ENCODE peak calls at places on chromosomes 6 and 20, in nine cellular contexts. J, V, L, R, K, P, Z, N and O are unnamed samples.

GRCh38 chr6:108168501-108168979 is 2.7 kb downstream of the NR2E1 start:
- DNase-seq in J (no peak), V (no peak), L (no peak), R (no peak), K (peak), P (peak), Z (peak), N (no peak), O (peak)

GRCh38 chr6:156645106-156645505 is 132.1 kb upstream of the ARID1B start:
- DNase-seq in J (no peak), V (no peak), L (no peak), R (no peak), K (no peak), P (no peak), Z (no peak), N (no peak), O (peak)

GRCh38 chr6:53822355-53823115 is 27.7 kb downstream of the LRRC1 start:
- DNase-seq in J (no peak), V (no peak), L (no peak), R (no peak), K (no peak), P (no peak), Z (no peak), N (no peak), O (no peak)

GRCh38 chr20:35006009-35006408 is 50.3 kb downstream of the MYH7B start:
- DNase-seq in J (no peak), V (no peak), L (no peak), R (peak), K (no peak), P (no peak), Z (peak), N (no peak), O (no peak)

GRCh38 chr6:150451767-150452641 is 83.2 kb downstream of the IYD start:
- DNase-seq in J (no peak), V (no peak), L (no peak), R (no peak), K (no peak), P (no peak), Z (no peak), N (no peak), O (no peak)

GRCh38 chr6:14655990-14656640 is 538.5 kb downstream of the CD83 start:
- DNase-seq in J (no peak), V (no peak), L (no peak), R (no peak), K (no peak), P (no peak), Z (no peak), N (no peak), O (no peak)

GRCh38 chr6:57313711-57314471 is 3.5 kb upstream of the PRIM2 start:
- DNase-seq in J (no peak), V (peak), L (peak), R (peak), K (peak), P (no peak), Z (no peak), N (peak), O (peak)

GRCh38 chr6:157789861-157790260 is 33.2 kb upstream of the SNX9 start:
- DNase-seq in J (no peak), V (no peak), L (no peak), R (no peak), K (no peak), P (no peak), Z (no peak), N (no peak), O (no peak)

GRCh38 chr20:62796699-62797491 is 622 bp downstream of the MRGBP start:
- DNase-seq in J (no peak), V (no peak), L (no peak), R (no peak), K (no peak), P (no peak), Z (no peak), N (peak), O (no peak)

GRCh38 chr6:170058878-170059485 is 231.9 kb downstream of the DLL1 start:
- DNase-seq in J (no peak), V (no peak), L (no peak), R (peak), K (no peak), P (no peak), Z (peak), N (no peak), O (no peak)

GRCh38 chr6:28082939-28083338 is 2.6 kb downstream of the ZNF165 start:
- DNase-seq in J (no peak), V (no peak), L (no peak), R (no peak), K (no peak), P (no peak), Z (no peak), N (no peak), O (no peak)

GRCh38 chr6:49618257-49618656 is 18.4 kb downstream of the RHAG start:
- DNase-seq in J (no peak), V (no peak), L (no peak), R (no peak), K (no peak), P (no peak), Z (no peak), N (no peak), O (no peak)

GRCh38 chr20:38726849-38727601 is 2.7 kb downstream of the SLC32A1 start:
- DNase-seq in J (no peak), V (no peak), L (no peak), R (no peak), K (peak), P (peak), Z (no peak), N (no peak), O (no peak)

GRCh38 chr6:142500265-142500786 is 198.5 kb downstream of the ADGRG6 start:
- DNase-seq in J (no peak), V (no peak), L (no peak), R (no peak), K (peak), P (no peak), Z (no peak), N (no peak), O (peak)

GRCh38 chr20:54476336-54476928 is 1.0 kb downstream of the DOK5 start:
- DNase-seq in J (no peak), V (no peak), L (no peak), R (no peak), K (no peak), P (no peak), Z (no peak), N (no peak), O (no peak)

GRCh38 chr20:37567671-37568588 is 40.3 kb upstream of the BLCAP start:
- DNase-seq in J (no peak), V (no peak), L (no peak), R (no peak), K (no peak), P (no peak), Z (no peak), N (no peak), O (no peak)

GRCh38 chr6:13485923-13486557 is 1.4 kb downstream of the GFOD1 start:
- DNase-seq in J (peak), V (no peak), L (peak), R (peak), K (peak), P (peak), Z (peak), N (no peak), O (peak)

GRCh38 chr6:34064675-34065074 is 81.2 kb downstream of the GRM4 start:
- DNase-seq in J (no peak), V (no peak), L (no peak), R (no peak), K (no peak), P (no peak), Z (no peak), N (no peak), O (no peak)

GRCh38 chr6:149357726-149358538 is 40.4 kb downstream of the TAB2 start:
- DNase-seq in J (no peak), V (no peak), L (no peak), R (no peak), K (no peak), P (no peak), Z (no peak), N (no peak), O (no peak)

GRCh38 chr20:21353236-21353635 is 44.1 kb downstream of the NKX2-4 start:
- DNase-seq in J (no peak), V (peak), L (peak), R (no peak), K (peak), P (no peak), Z (no peak), N (no peak), O (peak)

GRCh38 chr6:137362878-137363804 is 131.1 kb downstream of the OLIG3 start:
- DNase-seq in J (no peak), V (no peak), L (no peak), R (no peak), K (no peak), P (no peak), Z (no peak), N (no peak), O (no peak)

GRCh38 chr6:35258858-35259193 is 709 bp upstream of the ZNF76 start:
- DNase-seq in J (peak), V (no peak), L (no peak), R (peak), K (no peak), P (no peak), Z (peak), N (no peak), O (no peak)

GRCh38 chr6:7479801-7480266 is 61.6 kb upstream of the DSP start:
- DNase-seq in J (no peak), V (no peak), L (peak), R (no peak), K (peak), P (no peak), Z (no peak), N (peak), O (peak)

GRCh38 chr6:67634199-67634598 is 1000.9 kb upstream of the ADGRB3 start:
- DNase-seq in J (no peak), V (no peak), L (no peak), R (no peak), K (no peak), P (no peak), Z (no peak), N (no peak), O (no peak)
- H3K4me3 ChIP-seq in J (no peak), V (no peak), L (no peak), R (no peak), K (no peak), P (no peak), Z (no peak), N (no peak), O (no peak)

GRCh38 chr20:5665417-5665816 is 84.8 kb upstream of the SHLD1 start:
- DNase-seq in J (no peak), V (no peak), L (no peak), R (no peak), K (no peak), P (no peak), Z (no peak), N (no peak), O (no peak)
- H3K4me3 ChIP-seq in J (no peak), V (no peak), L (no peak), R (no peak), K (no peak), P (no peak), Z (no peak), N (no peak), O (no peak)

DNA sequence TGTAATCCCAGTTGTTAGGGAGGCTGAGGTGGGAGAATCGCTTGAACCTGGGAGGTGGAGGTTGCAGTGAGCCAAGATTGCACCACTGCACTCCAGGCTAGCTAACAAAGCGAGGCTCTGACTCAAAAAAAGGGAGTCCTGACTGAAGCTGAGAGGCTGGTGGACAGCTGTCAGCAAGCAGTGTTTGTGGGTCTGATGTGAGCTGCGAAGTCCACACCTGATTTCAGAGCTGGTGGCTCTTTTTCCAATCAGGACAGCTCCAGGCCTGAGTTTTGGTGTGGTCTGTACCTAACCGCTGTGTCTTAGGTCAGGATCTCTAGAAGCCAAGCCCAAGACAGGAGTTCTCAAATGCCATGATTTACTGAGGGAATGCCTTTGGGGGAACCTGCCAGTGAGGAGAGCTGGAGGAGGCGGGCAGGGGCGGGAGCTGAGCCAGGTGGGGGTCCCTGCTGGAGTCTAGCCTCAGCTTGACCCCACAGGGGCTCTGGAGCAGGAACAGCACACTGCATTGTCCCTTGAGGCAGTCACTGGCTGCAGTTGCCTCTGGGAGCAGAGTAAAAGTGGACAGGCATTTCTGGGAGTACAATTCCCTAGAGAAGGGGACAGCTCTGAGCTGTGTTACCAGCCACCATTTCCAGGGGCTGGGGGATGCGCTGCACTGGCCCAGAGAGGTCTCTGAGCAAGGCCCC is 5.0 kb downstream of the GFRA4 start:
- DNase-seq in J (no peak), V (no peak), L (no peak), R (peak), K (no peak), P (no peak), Z (no peak), N (no peak), O (no peak)
- H3K4me3 ChIP-seq in J (no peak), V (no peak), L (no peak), R (no peak), K (no peak), P (no peak), Z (no peak), N (no peak), O (no peak)

GRCh38 chr6:16985484-16986284 is 116.2 kb upstream of the STMND1 start:
- DNase-seq in J (no peak), V (peak), L (peak), R (peak), K (peak), P (no peak), Z (no peak), N (no peak), O (peak)
- H3K4me3 ChIP-seq in J (peak), V (no peak), L (no peak), R (peak), K (no peak), P (no peak), Z (peak), N (no peak), O (peak)

GRCh38 chr20:59825944-59826759 is 107.3 kb downstream of the SYCP2 start:
- DNase-seq in J (no peak), V (no peak), L (peak), R (no peak), K (no peak), P (no peak), Z (peak), N (no peak), O (no peak)
- H3K4me3 ChIP-seq in J (no peak), V (no peak), L (no peak), R (no peak), K (no peak), P (no peak), Z (no peak), N (no peak), O (no peak)

GRCh38 chr20:1469306-1469905 is 2.8 kb upstream of the NSFL1C start:
- DNase-seq in J (no peak), V (no peak), L (no peak), R (no peak), K (no peak), P (no peak), Z (no peak), N (no peak), O (no peak)
- H3K4me3 ChIP-seq in J (no peak), V (no peak), L (no peak), R (no peak), K (peak), P (no peak), Z (no peak), N (no peak), O (no peak)